ENCODE peak calls at places on chromosomes 5 and 9, in eight cellular contexts. One of them, this sample, is unnamed.

GRCh38 chr9:32378496-32378895 is 5.9 kb upstream of the ACO1 start:
- DNase-seq in ovary: peak
- DNase-seq in A673: peak
- DNase-seq in cardiac fibroblast: peak
- DNase-seq in astrocyte: peak
- DNase-seq in body of pancreas: peak
- DNase-seq in bronchial epithelial cell: peak
- DNase-seq in fibroblast of the aortic adventitia: peak
- DNase-seq in this sample: peak

GRCh38 chr5:32934529-32934928 is 223.4 kb downstream of the NPR3 start:
- DNase-seq in astrocyte: no peak
- DNase-seq in fibroblast of the aortic adventitia: no peak
- DNase-seq in body of pancreas: no peak
- DNase-seq in ovary: no peak
- DNase-seq in A673: no peak
- DNase-seq in cardiac fibroblast: no peak
- DNase-seq in bronchial epithelial cell: no peak
- DNase-seq in this sample: no peak

GRCh38 chr5:152405145-152405544 is at the start of gene NMUR2:
- DNase-seq in bronchial epithelial cell: no peak
- DNase-seq in A673: peak
- DNase-seq in body of pancreas: no peak
- DNase-seq in cardiac fibroblast: no peak
- DNase-seq in fibroblast of the aortic adventitia: no peak
- DNase-seq in ovary: no peak
- DNase-seq in astrocyte: no peak
- DNase-seq in this sample: no peak

GRCh38 chr5:69033690-69034089 is 60.1 kb upstream of the SLC30A5 start:
- DNase-seq in A673: no peak
- DNase-seq in fibroblast of the aortic adventitia: no peak
- DNase-seq in ovary: no peak
- DNase-seq in astrocyte: no peak
- DNase-seq in cardiac fibroblast: no peak
- DNase-seq in bronchial epithelial cell: peak
- DNase-seq in body of pancreas: no peak
- DNase-seq in this sample: no peak

GRCh38 chr9:127869310-127870152 is 7.9 kb downstream of the AK1 start:
- DNase-seq in fibroblast of the aortic adventitia: peak
- DNase-seq in A673: peak
- DNase-seq in body of pancreas: peak
- DNase-seq in bronchial epithelial cell: peak
- DNase-seq in astrocyte: no peak
- DNase-seq in ovary: peak
- DNase-seq in cardiac fibroblast: peak
- DNase-seq in this sample: peak

GRCh38 chr9:4678679-4679267 is 596 bp upstream of the CDC37L1 start:
- DNase-seq in astrocyte: no peak
- DNase-seq in fibroblast of the aortic adventitia: peak
- DNase-seq in body of pancreas: peak
- DNase-seq in A673: peak
- DNase-seq in cardiac fibroblast: peak
- DNase-seq in bronchial epithelial cell: no peak
- DNase-seq in ovary: peak
- DNase-seq in this sample: peak

GRCh38 chr9:27154923-27155322 is 45.9 kb downstream of the TEK start:
- DNase-seq in body of pancreas: peak
- DNase-seq in cardiac fibroblast: peak
- DNase-seq in A673: no peak
- DNase-seq in ovary: no peak
- DNase-seq in fibroblast of the aortic adventitia: peak
- DNase-seq in bronchial epithelial cell: peak
- DNase-seq in astrocyte: peak
- DNase-seq in this sample: peak

GRCh38 chr9:98067184-98067583 is 10.7 kb downstream of the NANS start:
- DNase-seq in bronchial epithelial cell: no peak
- DNase-seq in A673: no peak
- DNase-seq in ovary: no peak
- DNase-seq in astrocyte: no peak
- DNase-seq in cardiac fibroblast: no peak
- DNase-seq in body of pancreas: no peak
- DNase-seq in fibroblast of the aortic adventitia: no peak
- DNase-seq in this sample: no peak

GRCh38 chr5:170606939-170607338 is 103.1 kb downstream of the KCNIP1 start:
- DNase-seq in astrocyte: no peak
- DNase-seq in bronchial epithelial cell: no peak
- DNase-seq in cardiac fibroblast: no peak
- DNase-seq in fibroblast of the aortic adventitia: no peak
- DNase-seq in body of pancreas: no peak
- DNase-seq in A673: peak
- DNase-seq in ovary: no peak
- DNase-seq in this sample: no peak

GRCh38 chr9:114855488-114855887 is 49.6 kb upstream of the TNFSF15 start:
- DNase-seq in ovary: no peak
- DNase-seq in cardiac fibroblast: peak
- DNase-seq in body of pancreas: no peak
- DNase-seq in astrocyte: peak
- DNase-seq in bronchial epithelial cell: peak
- DNase-seq in fibroblast of the aortic adventitia: peak
- DNase-seq in A673: no peak
- DNase-seq in this sample: peak

GRCh38 chr5:77832166-77832770 is 56.1 kb upstream of the TBCA start:
- DNase-seq in A673: no peak
- DNase-seq in astrocyte: no peak
- DNase-seq in cardiac fibroblast: no peak
- DNase-seq in bronchial epithelial cell: peak
- DNase-seq in ovary: no peak
- DNase-seq in fibroblast of the aortic adventitia: no peak
- DNase-seq in body of pancreas: no peak
- DNase-seq in this sample: no peak

GRCh38 chr5:94667937-94668336 is 49.5 kb downstream of the SLF1 start:
- DNase-seq in cardiac fibroblast: no peak
- DNase-seq in bronchial epithelial cell: no peak
- DNase-seq in ovary: no peak
- DNase-seq in A673: no peak
- DNase-seq in fibroblast of the aortic adventitia: no peak
- DNase-seq in astrocyte: no peak
- DNase-seq in body of pancreas: no peak
- DNase-seq in this sample: no peak

GRCh38 chr9:38048319-38048969 is 20.6 kb downstream of the SHB start:
- DNase-seq in bronchial epithelial cell: no peak
- DNase-seq in fibroblast of the aortic adventitia: peak
- DNase-seq in ovary: no peak
- DNase-seq in A673: no peak
- DNase-seq in body of pancreas: no peak
- DNase-seq in cardiac fibroblast: peak
- DNase-seq in astrocyte: peak
- DNase-seq in this sample: peak

GRCh38 chr5:93039888-93040287 is 541.1 kb downstream of the NR2F1-AS1 start:
- DNase-seq in cardiac fibroblast: no peak
- DNase-seq in astrocyte: no peak
- DNase-seq in ovary: no peak
- DNase-seq in A673: no peak
- DNase-seq in fibroblast of the aortic adventitia: no peak
- DNase-seq in body of pancreas: no peak
- DNase-seq in bronchial epithelial cell: peak
- DNase-seq in this sample: no peak

GRCh38 chr9:134268308-134268724 is 57.9 kb upstream of the RXRA start:
- DNase-seq in ovary: no peak
- DNase-seq in body of pancreas: peak
- DNase-seq in fibroblast of the aortic adventitia: no peak
- DNase-seq in bronchial epithelial cell: no peak
- DNase-seq in A673: no peak
- DNase-seq in cardiac fibroblast: no peak
- DNase-seq in astrocyte: no peak
- DNase-seq in this sample: no peak

GRCh38 chr5:65801332-65801731 is 79.3 kb downstream of the NLN start:
- DNase-seq in fibroblast of the aortic adventitia: peak
- DNase-seq in A673: no peak
- DNase-seq in bronchial epithelial cell: no peak
- DNase-seq in astrocyte: peak
- DNase-seq in cardiac fibroblast: peak
- DNase-seq in ovary: no peak
- DNase-seq in body of pancreas: no peak
- DNase-seq in this sample: peak

DNA sequence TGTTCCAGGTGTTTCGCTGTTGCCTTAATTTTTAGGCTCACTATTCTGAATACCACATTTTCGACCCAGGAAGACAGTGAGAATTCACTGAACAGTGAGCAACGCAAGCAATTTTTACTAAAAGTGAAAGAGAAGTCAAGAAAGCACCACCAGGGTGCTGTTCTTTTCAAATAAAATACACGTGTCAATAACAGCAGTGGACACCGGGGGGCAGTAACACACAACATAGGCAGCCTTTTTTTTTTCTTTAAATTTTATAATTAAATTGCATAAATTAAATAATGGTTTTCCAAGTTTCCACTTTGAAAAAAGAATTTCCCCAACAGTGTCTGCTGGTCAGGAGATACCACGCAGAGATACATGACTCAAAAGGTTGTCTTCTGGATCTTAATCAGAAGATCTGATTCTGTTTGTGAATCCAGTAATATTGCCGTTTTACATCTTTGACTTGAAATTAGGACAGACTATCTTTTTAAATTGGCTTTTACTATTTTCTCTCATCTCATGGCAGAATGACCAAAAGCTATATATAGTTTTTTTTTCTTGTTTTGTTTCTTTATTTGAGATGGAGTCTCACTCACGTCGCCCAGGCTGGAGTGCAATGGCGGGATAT is 47.1 kb upstream of the SH3GL2 start:
- DNase-seq in ovary: peak
- DNase-seq in A673: peak
- DNase-seq in cardiac fibroblast: peak
- DNase-seq in bronchial epithelial cell: peak
- DNase-seq in astrocyte: peak
- DNase-seq in fibroblast of the aortic adventitia: peak
- DNase-seq in body of pancreas: peak
- DNase-seq in this sample: peak
- TF ChIP-seq CTCF in ovary: no peak
- TF ChIP-seq CTCF in A673: peak
- TF ChIP-seq CTCF in cardiac fibroblast: peak
- TF ChIP-seq CTCF in bronchial epithelial cell: peak
- TF ChIP-seq CTCF in astrocyte: peak
- TF ChIP-seq CTCF in fibroblast of the aortic adventitia: peak
- TF ChIP-seq CTCF in body of pancreas: peak
- TF ChIP-seq CTCF in this sample: peak

GRCh38 chr9:124357591-124358361 is 57.5 kb downstream of the PSMB7 start:
- DNase-seq in bronchial epithelial cell: no peak
- DNase-seq in body of pancreas: no peak
- DNase-seq in fibroblast of the aortic adventitia: no peak
- DNase-seq in cardiac fibroblast: no peak
- DNase-seq in astrocyte: no peak
- DNase-seq in ovary: no peak
- DNase-seq in A673: no peak
- DNase-seq in this sample: peak
- H3K4me3 ChIP-seq in bronchial epithelial cell: no peak
- H3K4me3 ChIP-seq in body of pancreas: no peak
- H3K4me3 ChIP-seq in fibroblast of the aortic adventitia: no peak
- H3K4me3 ChIP-seq in cardiac fibroblast: no peak
- H3K4me3 ChIP-seq in astrocyte: no peak
- H3K4me3 ChIP-seq in ovary: no peak
- H3K4me3 ChIP-seq in A673: no peak
- H3K4me3 ChIP-seq in this sample: no peak

GRCh38 chr9:108125541-108125940 is 636.0 kb upstream of the KLF4 start:
- DNase-seq in body of pancreas: no peak
- DNase-seq in astrocyte: no peak
- DNase-seq in cardiac fibroblast: no peak
- DNase-seq in ovary: no peak
- DNase-seq in bronchial epithelial cell: no peak
- DNase-seq in A673: no peak
- DNase-seq in fibroblast of the aortic adventitia: no peak
- DNase-seq in this sample: no peak
- TF ChIP-seq CTCF in body of pancreas: no peak
- TF ChIP-seq CTCF in astrocyte: no peak
- TF ChIP-seq CTCF in cardiac fibroblast: peak
- TF ChIP-seq CTCF in ovary: no peak
- TF ChIP-seq CTCF in bronchial epithelial cell: peak
- TF ChIP-seq CTCF in A673: peak
- TF ChIP-seq CTCF in fibroblast of the aortic adventitia: peak
- TF ChIP-seq CTCF in this sample: peak

GRCh38 chr5:63408984-63409383 is 553.3 kb downstream of the HTR1A start:
- DNase-seq in cardiac fibroblast: no peak
- DNase-seq in astrocyte: no peak
- DNase-seq in bronchial epithelial cell: no peak
- DNase-seq in A673: no peak
- DNase-seq in body of pancreas: no peak
- DNase-seq in ovary: no peak
- DNase-seq in fibroblast of the aortic adventitia: no peak
- DNase-seq in this sample: no peak
- H3K4me3 ChIP-seq in cardiac fibroblast: no peak
- H3K4me3 ChIP-seq in astrocyte: no peak
- H3K4me3 ChIP-seq in bronchial epithelial cell: no peak
- H3K4me3 ChIP-seq in A673: no peak
- H3K4me3 ChIP-seq in body of pancreas: no peak
- H3K4me3 ChIP-seq in ovary: no peak
- H3K4me3 ChIP-seq in fibroblast of the aortic adventitia: no peak
- H3K4me3 ChIP-seq in this sample: no peak

GRCh38 chr9:119902611-119903010 is 533.4 kb upstream of the BRINP1 start:
- DNase-seq in ovary: no peak
- DNase-seq in fibroblast of the aortic adventitia: no peak
- DNase-seq in bronchial epithelial cell: no peak
- DNase-seq in cardiac fibroblast: no peak
- DNase-seq in astrocyte: no peak
- DNase-seq in body of pancreas: no peak
- DNase-seq in A673: no peak
- DNase-seq in this sample: no peak

DNA sequence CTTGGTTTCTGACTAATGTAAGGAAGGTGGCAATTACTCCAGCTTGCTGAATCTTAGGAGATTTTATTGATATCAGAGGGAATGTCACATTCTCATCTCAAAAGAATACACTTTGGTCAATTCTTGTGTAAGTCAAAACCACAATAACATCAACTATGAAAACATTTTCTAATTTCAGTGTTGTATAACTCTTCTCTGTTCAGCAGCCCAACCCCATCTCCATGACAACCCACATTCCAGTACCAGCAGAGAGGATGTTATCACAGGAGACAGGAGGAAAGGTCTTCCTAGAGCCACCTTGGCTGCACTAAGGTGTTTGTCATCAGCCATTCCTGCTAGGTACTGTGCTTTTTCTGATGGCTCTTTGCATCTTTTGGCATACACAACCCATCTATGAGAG is 529.1 kb upstream of the BRINP1 start:
- DNase-seq in fibroblast of the aortic adventitia: no peak
- DNase-seq in body of pancreas: no peak
- DNase-seq in A673: no peak
- DNase-seq in ovary: no peak
- DNase-seq in cardiac fibroblast: no peak
- DNase-seq in bronchial epithelial cell: no peak
- DNase-seq in astrocyte: no peak
- DNase-seq in this sample: no peak
- TF ChIP-seq CTCF in fibroblast of the aortic adventitia: no peak
- TF ChIP-seq CTCF in body of pancreas: no peak
- TF ChIP-seq CTCF in A673: no peak
- TF ChIP-seq CTCF in ovary: no peak
- TF ChIP-seq CTCF in cardiac fibroblast: no peak
- TF ChIP-seq CTCF in bronchial epithelial cell: no peak
- TF ChIP-seq CTCF in astrocyte: no peak
- TF ChIP-seq CTCF in this sample: no peak

GRCh38 chr9:77013932-77014596 is 5.4 kb upstream of the FOXB2 start:
- DNase-seq in A673: no peak
- DNase-seq in cardiac fibroblast: no peak
- DNase-seq in bronchial epithelial cell: no peak
- DNase-seq in fibroblast of the aortic adventitia: no peak
- DNase-seq in body of pancreas: no peak
- DNase-seq in astrocyte: no peak
- DNase-seq in ovary: no peak
- DNase-seq in this sample: no peak
- H3K4me3 ChIP-seq in A673: no peak
- H3K4me3 ChIP-seq in cardiac fibroblast: no peak
- H3K4me3 ChIP-seq in bronchial epithelial cell: no peak
- H3K4me3 ChIP-seq in fibroblast of the aortic adventitia: no peak
- H3K4me3 ChIP-seq in body of pancreas: no peak
- H3K4me3 ChIP-seq in astrocyte: no peak
- H3K4me3 ChIP-seq in ovary: no peak
- H3K4me3 ChIP-seq in this sample: no peak